ENCODE peak calls at places on chromosomes 2 and 18, in five cellular contexts. One of them, this sample, is unnamed.

GRCh38 chr2:47360937-47361336 is 42.0 kb upstream of the MSH2 start:
- DNase-seq in skeletal muscle cell: peak
- DNase-seq in germinal center: no peak
- DNase-seq in NCI-H1105: no peak
- DNase-seq in stimulated activated CD4-positive, alpha-beta T cell treated with anti-CD3 and anti-CD28 coated beads, TNF-alpha, amount 100 ng/mL, for 1 hour: no peak
- DNase-seq in this sample: no peak

GRCh38 chr2:25743132-25743830 is 69.9 kb upstream of the DTNB start:
- DNase-seq in skeletal muscle cell: no peak
- DNase-seq in germinal center: peak
- DNase-seq in NCI-H1105: no peak
- DNase-seq in stimulated activated CD4-positive, alpha-beta T cell treated with anti-CD3 and anti-CD28 coated beads, TNF-alpha, amount 100 ng/mL, for 1 hour: no peak
- DNase-seq in this sample: no peak

GRCh38 chr2:182818541-182819308 is 47.7 kb downstream of the FRZB start:
- DNase-seq in skeletal muscle cell: no peak
- DNase-seq in germinal center: no peak
- DNase-seq in NCI-H1105: peak
- DNase-seq in stimulated activated CD4-positive, alpha-beta T cell treated with anti-CD3 and anti-CD28 coated beads, TNF-alpha, amount 100 ng/mL, for 1 hour: no peak
- DNase-seq in this sample: no peak

GRCh38 chr2:74424139-74424992 is 2.8 kb downstream of the WDR54 start:
- DNase-seq in NCI-H1105: no peak
- DNase-seq in stimulated activated CD4-positive, alpha-beta T cell treated with anti-CD3 and anti-CD28 coated beads, TNF-alpha, amount 100 ng/mL, for 1 hour: no peak
- DNase-seq in skeletal muscle cell: no peak
- DNase-seq in germinal center: no peak
- DNase-seq in this sample: no peak

GRCh38 chr2:3512086-3512485 is 7.2 kb downstream of the ADI1 start:
- DNase-seq in stimulated activated CD4-positive, alpha-beta T cell treated with anti-CD3 and anti-CD28 coated beads, TNF-alpha, amount 100 ng/mL, for 1 hour: no peak
- DNase-seq in skeletal muscle cell: no peak
- DNase-seq in germinal center: no peak
- DNase-seq in NCI-H1105: no peak
- DNase-seq in this sample: no peak

GRCh38 chr18:34787931-34788532 is 77.9 kb downstream of the DTNA start:
- DNase-seq in germinal center: peak
- DNase-seq in stimulated activated CD4-positive, alpha-beta T cell treated with anti-CD3 and anti-CD28 coated beads, TNF-alpha, amount 100 ng/mL, for 1 hour: no peak
- DNase-seq in NCI-H1105: peak
- DNase-seq in skeletal muscle cell: no peak
- DNase-seq in this sample: peak

GRCh38 chr2:6538607-6539006 is 327.1 kb downstream of the CMPK2 start:
- DNase-seq in stimulated activated CD4-positive, alpha-beta T cell treated with anti-CD3 and anti-CD28 coated beads, TNF-alpha, amount 100 ng/mL, for 1 hour: no peak
- DNase-seq in germinal center: no peak
- DNase-seq in skeletal muscle cell: no peak
- DNase-seq in NCI-H1105: no peak
- DNase-seq in this sample: no peak

GRCh38 chr2:158025263-158025996 is 76.2 kb upstream of the UPP2 start:
- DNase-seq in NCI-H1105: no peak
- DNase-seq in germinal center: no peak
- DNase-seq in skeletal muscle cell: peak
- DNase-seq in stimulated activated CD4-positive, alpha-beta T cell treated with anti-CD3 and anti-CD28 coated beads, TNF-alpha, amount 100 ng/mL, for 1 hour: no peak
- DNase-seq in this sample: no peak

GRCh38 chr2:130864830-130865229 is 28.1 kb downstream of the ARHGEF4 start:
- DNase-seq in NCI-H1105: peak
- DNase-seq in germinal center: no peak
- DNase-seq in stimulated activated CD4-positive, alpha-beta T cell treated with anti-CD3 and anti-CD28 coated beads, TNF-alpha, amount 100 ng/mL, for 1 hour: no peak
- DNase-seq in skeletal muscle cell: peak
- DNase-seq in this sample: peak

GRCh38 chr2:29295843-29296242 is 180.6 kb downstream of the CLIP4 start:
- DNase-seq in stimulated activated CD4-positive, alpha-beta T cell treated with anti-CD3 and anti-CD28 coated beads, TNF-alpha, amount 100 ng/mL, for 1 hour: no peak
- DNase-seq in NCI-H1105: peak
- DNase-seq in germinal center: no peak
- DNase-seq in skeletal muscle cell: no peak
- DNase-seq in this sample: peak

GRCh38 chr2:119575439-119575838 is 31.2 kb downstream of the CFAP221 start:
- DNase-seq in germinal center: no peak
- DNase-seq in skeletal muscle cell: no peak
- DNase-seq in NCI-H1105: no peak
- DNase-seq in stimulated activated CD4-positive, alpha-beta T cell treated with anti-CD3 and anti-CD28 coated beads, TNF-alpha, amount 100 ng/mL, for 1 hour: no peak
- DNase-seq in this sample: no peak

GRCh38 chr2:126658316-126658909 is 2.5 kb downstream of the GYPC start:
- DNase-seq in stimulated activated CD4-positive, alpha-beta T cell treated with anti-CD3 and anti-CD28 coated beads, TNF-alpha, amount 100 ng/mL, for 1 hour: no peak
- DNase-seq in NCI-H1105: no peak
- DNase-seq in skeletal muscle cell: no peak
- DNase-seq in germinal center: peak
- DNase-seq in this sample: no peak

GRCh38 chr2:159454185-159454584 is 162.2 kb downstream of the BAZ2B start:
- DNase-seq in stimulated activated CD4-positive, alpha-beta T cell treated with anti-CD3 and anti-CD28 coated beads, TNF-alpha, amount 100 ng/mL, for 1 hour: no peak
- DNase-seq in NCI-H1105: no peak
- DNase-seq in germinal center: no peak
- DNase-seq in skeletal muscle cell: no peak
- DNase-seq in this sample: no peak

GRCh38 chr2:111198701-111199100 is 78.0 kb downstream of the BCL2L11 start:
- DNase-seq in skeletal muscle cell: no peak
- DNase-seq in stimulated activated CD4-positive, alpha-beta T cell treated with anti-CD3 and anti-CD28 coated beads, TNF-alpha, amount 100 ng/mL, for 1 hour: no peak
- DNase-seq in germinal center: no peak
- DNase-seq in NCI-H1105: no peak
- DNase-seq in this sample: no peak

GRCh38 chr2:26562811-26563645 is 78.1 kb downstream of the CIB4 start:
- DNase-seq in NCI-H1105: peak
- DNase-seq in germinal center: no peak
- DNase-seq in stimulated activated CD4-positive, alpha-beta T cell treated with anti-CD3 and anti-CD28 coated beads, TNF-alpha, amount 100 ng/mL, for 1 hour: no peak
- DNase-seq in skeletal muscle cell: no peak
- DNase-seq in this sample: peak

GRCh38 chr2:97995026-97995733 is 568 bp downstream of the TMEM131 start:
- DNase-seq in NCI-H1105: peak
- DNase-seq in germinal center: peak
- DNase-seq in skeletal muscle cell: no peak
- DNase-seq in stimulated activated CD4-positive, alpha-beta T cell treated with anti-CD3 and anti-CD28 coated beads, TNF-alpha, amount 100 ng/mL, for 1 hour: peak
- DNase-seq in this sample: peak

GRCh38 chr18:69725009-69725408 is 222.7 kb downstream of the CD226 start:
- DNase-seq in NCI-H1105: no peak
- DNase-seq in germinal center: no peak
- DNase-seq in skeletal muscle cell: no peak
- DNase-seq in stimulated activated CD4-positive, alpha-beta T cell treated with anti-CD3 and anti-CD28 coated beads, TNF-alpha, amount 100 ng/mL, for 1 hour: no peak
- DNase-seq in this sample: no peak

GRCh38 chr2:225434014-225434413 is 34.5 kb downstream of the NYAP2 start:
- DNase-seq in NCI-H1105: no peak
- DNase-seq in stimulated activated CD4-positive, alpha-beta T cell treated with anti-CD3 and anti-CD28 coated beads, TNF-alpha, amount 100 ng/mL, for 1 hour: no peak
- DNase-seq in germinal center: no peak
- DNase-seq in skeletal muscle cell: no peak
- DNase-seq in this sample: no peak

GRCh38 chr2:120231974-120232635 is 8.9 kb upstream of the TMEM185B start:
- DNase-seq in stimulated activated CD4-positive, alpha-beta T cell treated with anti-CD3 and anti-CD28 coated beads, TNF-alpha, amount 100 ng/mL, for 1 hour: no peak
- DNase-seq in germinal center: peak
- DNase-seq in NCI-H1105: no peak
- DNase-seq in skeletal muscle cell: no peak
- DNase-seq in this sample: no peak

GRCh38 chr18:57930476-57930875 is 113.5 kb upstream of the NEDD4L start:
- DNase-seq in stimulated activated CD4-positive, alpha-beta T cell treated with anti-CD3 and anti-CD28 coated beads, TNF-alpha, amount 100 ng/mL, for 1 hour: no peak
- DNase-seq in NCI-H1105: peak
- DNase-seq in germinal center: no peak
- DNase-seq in skeletal muscle cell: no peak
- DNase-seq in this sample: peak

GRCh38 chr2:17539596-17539992 is 902 bp upstream of the VSNL1 start:
- DNase-seq in skeletal muscle cell: no peak
- DNase-seq in stimulated activated CD4-positive, alpha-beta T cell treated with anti-CD3 and anti-CD28 coated beads, TNF-alpha, amount 100 ng/mL, for 1 hour: no peak
- DNase-seq in germinal center: no peak
- DNase-seq in NCI-H1105: peak
- DNase-seq in this sample: no peak

GRCh38 chr2:68784849-68785248 is 50.2 kb downstream of the ARHGAP25 start:
- DNase-seq in skeletal muscle cell: no peak
- DNase-seq in NCI-H1105: no peak
- DNase-seq in germinal center: no peak
- DNase-seq in stimulated activated CD4-positive, alpha-beta T cell treated with anti-CD3 and anti-CD28 coated beads, TNF-alpha, amount 100 ng/mL, for 1 hour: no peak
- DNase-seq in this sample: no peak

GRCh38 chr2:107932483-107932882 is 53.8 kb upstream of the SLC5A7 start:
- DNase-seq in NCI-H1105: peak
- DNase-seq in stimulated activated CD4-positive, alpha-beta T cell treated with anti-CD3 and anti-CD28 coated beads, TNF-alpha, amount 100 ng/mL, for 1 hour: no peak
- DNase-seq in germinal center: no peak
- DNase-seq in skeletal muscle cell: peak
- DNase-seq in this sample: no peak

GRCh38 chr2:162710282-162710891 is 128.2 kb downstream of the KCNH7 start:
- DNase-seq in germinal center: no peak
- DNase-seq in stimulated activated CD4-positive, alpha-beta T cell treated with anti-CD3 and anti-CD28 coated beads, TNF-alpha, amount 100 ng/mL, for 1 hour: no peak
- DNase-seq in NCI-H1105: peak
- DNase-seq in skeletal muscle cell: no peak
- DNase-seq in this sample: peak

GRCh38 chr2:40341198-40341597 is 110.7 kb downstream of the SLC8A1 start:
- DNase-seq in stimulated activated CD4-positive, alpha-beta T cell treated with anti-CD3 and anti-CD28 coated beads, TNF-alpha, amount 100 ng/mL, for 1 hour: no peak
- DNase-seq in NCI-H1105: no peak
- DNase-seq in skeletal muscle cell: no peak
- DNase-seq in germinal center: no peak
- DNase-seq in this sample: no peak